ENCODE peak calls at places on chromosomes 2 and 18, in four cellular contexts. E is HS-27A, D is NCI-H1417 treated with DMSO at 0.1 percent for 48 hours, F is HL-60. N is an unnamed sample.

GRCh38 chr18:23538870-23539269 is 35.6 kb downstream of the RMC1 start:
- DNase-seq in F (no peak), D (no peak), E (no peak), N (no peak)

GRCh38 chr2:189222440-189222839 is 42.9 kb upstream of the COL5A2 start:
- DNase-seq in D (no peak), F (no peak), E (no peak), N (no peak)

GRCh38 chr2:37085731-37086147 is 1.4 kb downstream of the GPATCH11 start:
- DNase-seq in E (peak; percentile 23), D (no peak), F (no peak), N (no peak)

GRCh38 chr2:39642054-39642742 is 23.5 kb upstream of the TMEM178A start:
- DNase-seq in F (no peak), D (no peak), E (peak; percentile 69), N (no peak)

GRCh38 chr2:226583715-226584114 is 215.9 kb downstream of the IRS1 start:
- DNase-seq in D (no peak), F (no peak), E (peak; percentile 66), N (no peak)

GRCh38 chr2:59806486-59806885 is 747.0 kb downstream of the BCL11A start:
- DNase-seq in F (no peak), E (no peak), D (peak; percentile 65), N (no peak)

GRCh38 chr2:133844214-133844892 is 276.1 kb upstream of the NCKAP5 start:
- DNase-seq in D (no peak), F (peak; percentile 10), E (peak; percentile 88), N (peak; percentile 7)

GRCh38 chr2:155161314-155161713 is 462.8 kb downstream of the KCNJ3 start:
- DNase-seq in E (no peak), F (no peak), D (no peak), N (no peak)

GRCh38 chr18:10128906-10129305 is 215.1 kb downstream of the VAPA start:
- DNase-seq in E (no peak), F (no peak), D (no peak), N (no peak)

GRCh38 chr2:101152195-101153076 is 1.3 kb upstream of the TBC1D8 start:
- DNase-seq in E (no peak), D (no peak), F (no peak), N (peak; percentile 17)

GRCh38 chr18:77057043-77057442 is 75.5 kb downstream of the MBP start:
- DNase-seq in D (no peak), F (no peak), E (no peak), N (no peak)

GRCh38 chr18:60018801-60019462 is 119.1 kb downstream of the PMAIP1 start:
- DNase-seq in D (no peak), F (no peak), E (no peak), N (no peak)

GRCh38 chr2:24886640-24887324 is 33.3 kb downstream of the ADCY3 start:
- DNase-seq in F (no peak), D (no peak), E (no peak), N (no peak)

GRCh38 chr2:156385242-156385641 is 50.9 kb upstream of the GPD2 start:
- DNase-seq in F (no peak), D (no peak), E (no peak), N (no peak)

GRCh38 chr2:64196986-64197385 is 52.8 kb upstream of the PELI1 start:
- DNase-seq in D (no peak), F (no peak), E (no peak), N (no peak)

GRCh38 chr2:158740591-158740990 is 54.5 kb upstream of the DAPL1 start:
- DNase-seq in F (no peak), D (no peak), E (no peak), N (no peak)

GRCh38 chr2:8432712-8433336 is 249.0 kb upstream of the ID2 start:
- DNase-seq in D (no peak), F (no peak), E (no peak), N (no peak)

GRCh38 chr18:3721771-3722661 is 272.0 kb downstream of the TGIF1 start:
- DNase-seq in F (peak; percentile 77), D (no peak), E (no peak), N (no peak)

GRCh38 chr2:65031341-65032015 is 24.7 kb upstream of the CEP68 start:
- DNase-seq in F (no peak), D (no peak), E (no peak), N (no peak)

GRCh38 chr2:35410431-35411061 is 945.0 kb upstream of the CRIM1 start:
- DNase-seq in E (no peak), D (no peak), F (peak; percentile 3), N (peak; percentile 15)

GRCh38 chr2:38230756-38231155 is 146.3 kb downstream of the ATL2 start:
- DNase-seq in E (no peak), F (no peak), D (no peak), N (no peak)

GRCh38 chr2:37583402-37583801 is 88.0 kb downstream of the CDC42EP3 start:
- DNase-seq in E (no peak), D (no peak), F (no peak), N (no peak)

GRCh38 chr2:20180676-20181648 is 44.0 kb downstream of the SDC1 start:
- DNase-seq in D (no peak), E (no peak), F (no peak), N (no peak)

GRCh38 chr2:37020887-37021796 is 54.8 kb upstream of the STRN start:
- DNase-seq in D (no peak), E (no peak), F (no peak), N (no peak)

N was measured in CMK.